ENCODE peak calls at places on chromosomes 5 and 9, in nine cellular contexts. N, U, Z, W, R, P, B, O and S are unnamed samples.

GRCh38 chr5:84088996-84089395 is 295.7 kb downstream of the EDIL3 start:
- DNase-seq in N (no peak), U (no peak), Z (no peak), W (no peak), R (peak), P (peak), B (peak), O (peak), S (peak)

GRCh38 chr9:14372437-14373318 is 58.7 kb upstream of the NFIB start:
- DNase-seq in N (no peak), U (no peak), Z (no peak), W (peak), R (peak), P (no peak), B (peak), O (no peak), S (peak)

GRCh38 chr5:103005276-103005675 is 114.7 kb downstream of the GIN1 start:
- DNase-seq in N (no peak), U (no peak), Z (no peak), W (no peak), R (no peak), P (no peak), B (no peak), O (no peak), S (no peak)

GRCh38 chr5:147458581-147458980 is 51.3 kb downstream of the DPYSL3 start:
- DNase-seq in N (no peak), U (no peak), Z (no peak), W (no peak), R (no peak), P (no peak), B (no peak), O (no peak), S (no peak)

GRCh38 chr9:35616681-35617459 is 1.3 kb downstream of the CD72 start:
- DNase-seq in N (peak), U (peak), Z (peak), W (peak), R (no peak), P (peak), B (peak), O (peak), S (no peak)

GRCh38 chr5:141787376-141787775 is 90.8 kb downstream of the PCDH1 start:
- DNase-seq in N (no peak), U (no peak), Z (no peak), W (no peak), R (no peak), P (no peak), B (no peak), O (no peak), S (no peak)

GRCh38 chr9:751137-752051 is 90.1 kb upstream of the DMRT1 start:
- DNase-seq in N (no peak), U (no peak), Z (no peak), W (no peak), R (no peak), P (no peak), B (peak), O (no peak), S (no peak)

GRCh38 chr9:115006660-115007059 is 76.3 kb upstream of the TNFSF8 start:
- DNase-seq in N (peak), U (no peak), Z (no peak), W (peak), R (no peak), P (no peak), B (peak), O (no peak), S (no peak)

GRCh38 chr5:17219006-17219422 is 1.6 kb downstream of the BASP1 start:
- DNase-seq in N (no peak), U (no peak), Z (no peak), W (no peak), R (peak), P (peak), B (no peak), O (peak), S (no peak)

GRCh38 chr5:54305737-54306136 is 4.6 kb downstream of the ARL15 start:
- DNase-seq in N (no peak), U (no peak), Z (no peak), W (no peak), R (no peak), P (no peak), B (no peak), O (no peak), S (no peak)

GRCh38 chr5:96297867-96298266 is 135.2 kb downstream of the PCSK1 start:
- DNase-seq in N (no peak), U (no peak), Z (no peak), W (peak), R (peak), P (no peak), B (peak), O (no peak), S (no peak)

GRCh38 chr9:38006981-38007380 is 62.0 kb downstream of the SHB start:
- DNase-seq in N (no peak), U (no peak), Z (no peak), W (no peak), R (no peak), P (no peak), B (no peak), O (no peak), S (no peak)

GRCh38 chr5:170121321-170121720 is 15.6 kb downstream of the FOXI1 start:
- DNase-seq in N (no peak), U (no peak), Z (no peak), W (no peak), R (no peak), P (no peak), B (peak), O (no peak), S (no peak)

GRCh38 chr5:151101151-151101550 is 20.3 kb upstream of the TNIP1 start:
- DNase-seq in N (no peak), U (no peak), Z (no peak), W (peak), R (no peak), P (no peak), B (no peak), O (no peak), S (no peak)

GRCh38 chr5:151101746-151102145 is 20.9 kb upstream of the TNIP1 start:
- DNase-seq in N (no peak), U (no peak), Z (no peak), W (peak), R (no peak), P (no peak), B (no peak), O (no peak), S (no peak)

GRCh38 chr5:151097081-151097480 is 16.2 kb upstream of the TNIP1 start:
- DNase-seq in N (no peak), U (no peak), Z (no peak), W (no peak), R (no peak), P (no peak), B (no peak), O (no peak), S (no peak)

GRCh38 chr5:151098185-151098813 is 17.5 kb upstream of the TNIP1 start:
- DNase-seq in N (no peak), U (no peak), Z (peak), W (no peak), R (no peak), P (no peak), B (no peak), O (no peak), S (no peak)

GRCh38 chr5:151100690-151101089 is 19.9 kb upstream of the TNIP1 start:
- DNase-seq in N (no peak), U (no peak), Z (no peak), W (no peak), R (no peak), P (no peak), B (no peak), O (no peak), S (no peak)
- H3K27ac ChIP-seq in N (no peak), U (no peak), Z (peak), W (peak), R (no peak), P (peak), B (no peak), O (no peak), S (no peak)

GRCh38 chr5:127595484-127596368 is 53.2 kb upstream of the CTXN3 start:
- DNase-seq in N (no peak), U (no peak), Z (no peak), W (no peak), R (no peak), P (no peak), B (no peak), O (no peak), S (no peak)

GRCh38 chr5:127599847-127600246 is 49.0 kb upstream of the CTXN3 start:
- DNase-seq in N (no peak), U (no peak), Z (no peak), W (no peak), R (no peak), P (peak), B (no peak), O (no peak), S (no peak)

GRCh38 chr5:127601111-127601510 is 47.8 kb upstream of the CTXN3 start:
- DNase-seq in N (no peak), U (no peak), Z (no peak), W (no peak), R (no peak), P (no peak), B (no peak), O (no peak), S (no peak)

GRCh38 chr5:127599321-127599720 is 49.6 kb upstream of the CTXN3 start:
- DNase-seq in N (no peak), U (no peak), Z (no peak), W (no peak), R (no peak), P (no peak), B (no peak), O (no peak), S (no peak)

DNA sequence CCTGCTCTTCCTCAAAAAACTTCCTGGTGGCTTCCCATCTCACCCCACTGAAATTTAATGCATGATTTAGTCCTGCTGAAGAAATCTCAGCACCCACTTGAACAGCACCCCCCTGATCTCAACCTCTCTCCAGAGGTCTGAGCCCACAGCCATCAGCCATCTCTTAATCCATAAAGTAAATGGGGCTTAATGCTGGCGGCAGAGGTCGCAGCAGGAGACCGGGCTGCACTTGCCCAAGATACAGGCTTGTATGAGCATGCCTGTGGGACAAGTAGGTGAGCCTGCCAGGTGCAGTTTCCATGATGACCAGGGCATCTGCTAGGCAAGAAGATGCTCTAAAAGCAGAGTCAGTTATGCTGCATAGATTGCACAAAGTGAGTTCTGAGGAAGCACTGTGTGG is 52.4 kb upstream of the CTXN3 start:
- DNase-seq in N (no peak), U (no peak), Z (no peak), W (no peak), R (no peak), P (no peak), B (no peak), O (no peak), S (no peak)
- H3K4me3 ChIP-seq in N (no peak), U (no peak), Z (no peak), W (no peak), R (no peak), P (no peak), B (no peak), O (no peak), S (no peak)

GRCh38 chr9:95004452-95005275 is 278.2 kb downstream of the AOPEP start:
- DNase-seq in N (peak), U (peak), Z (no peak), W (peak), R (peak), P (peak), B (no peak), O (peak), S (peak)
- H3K27ac ChIP-seq in N (no peak), U (no peak), Z (no peak), W (peak), R (peak), P (peak), B (peak), O (no peak), S (peak)

GRCh38 chr5:110108520-110108919 is 418.8 kb downstream of the MAN2A1 start:
- DNase-seq in N (no peak), U (no peak), Z (no peak), W (no peak), R (no peak), P (no peak), B (no peak), O (no peak), S (no peak)
- H3K4me3 ChIP-seq in N (no peak), U (no peak), Z (no peak), W (no peak), R (no peak), P (no peak), B (no peak), O (no peak), S (no peak)

DNA sequence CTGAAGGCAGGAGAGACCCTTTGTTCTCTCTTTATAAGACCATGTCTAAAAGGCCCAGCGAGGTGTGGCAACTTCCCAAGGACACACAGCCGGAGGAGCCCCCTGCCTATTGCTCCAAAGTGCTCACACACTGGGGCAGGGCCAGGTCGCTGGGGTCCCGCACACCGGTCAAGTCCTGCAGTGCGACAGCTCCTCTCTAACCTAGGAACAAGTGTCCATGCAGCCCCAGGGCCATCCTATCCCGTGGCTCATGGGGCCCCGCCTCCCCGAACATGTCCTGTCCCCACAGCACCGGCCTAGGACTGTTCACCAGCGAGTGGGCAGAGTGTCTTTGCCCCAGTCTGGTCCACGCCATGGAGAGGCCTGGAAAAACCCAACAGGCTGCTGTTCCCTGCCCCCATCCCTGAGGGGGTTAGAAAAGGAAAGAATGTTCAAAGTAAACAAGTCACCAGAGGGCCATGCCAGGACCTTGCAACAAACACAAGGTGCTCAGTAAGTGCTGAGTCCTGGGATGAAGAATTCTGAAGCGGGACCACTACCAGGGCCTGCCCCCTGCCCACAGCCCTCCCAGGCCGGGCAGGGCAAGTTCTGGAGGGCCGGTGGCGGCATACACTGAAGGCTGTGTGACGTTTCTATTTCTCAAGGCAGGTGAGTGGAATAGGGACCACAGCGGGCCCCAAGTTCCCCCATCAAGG is 958 bp downstream of the NINJ1 start:
- DNase-seq in N (no peak), U (no peak), Z (no peak), W (no peak), R (no peak), P (peak), B (no peak), O (peak), S (peak)
- H3K27ac ChIP-seq in N (peak), U (peak), Z (peak), W (peak), R (peak), P (peak), B (peak), O (no peak), S (peak)

GRCh38 chr9:133955821-133956411 is 36.2 kb downstream of the VAV2 start:
- DNase-seq in N (peak), U (peak), Z (no peak), W (peak), R (no peak), P (no peak), B (peak), O (peak), S (peak)
- H3K4me3 ChIP-seq in N (no peak), U (no peak), Z (peak), W (no peak), R (no peak), P (no peak), B (no peak), O (peak), S (no peak)

GRCh38 chr5:89606901-89607554 is 724.0 kb upstream of the MEF2C start:
- DNase-seq in N (no peak), U (no peak), Z (no peak), W (no peak), R (no peak), P (no peak), B (no peak), O (peak), S (no peak)
- H3K27ac ChIP-seq in N (no peak), U (no peak), Z (no peak), W (no peak), R (no peak), P (no peak), B (no peak), O (no peak), S (no peak)